ENCODE peak calls at places on chromosomes 13 and 19, in four cellular contexts. G, H, A and F are unnamed samples.

GRCh38 chr13:43167058-43167457 is 143.7 kb downstream of the DNAJC15 start:
- DNase-seq in G (no peak), H (no peak), A (no peak), F (no peak)

GRCh38 chr13:52599037-52599852 is 43.0 kb upstream of the HNRNPA1L2 start:
- DNase-seq in G (no peak), H (no peak), A (no peak), F (no peak)

GRCh38 chr19:28880735-28881401 is 332.1 kb downstream of the UQCRFS1 start:
- DNase-seq in G (no peak), H (no peak), A (no peak), F (no peak)

GRCh38 chr19:7263066-7263465 is 31.1 kb downstream of the INSR start:
- DNase-seq in G (no peak), H (no peak), A (no peak), F (no peak)

GRCh38 chr19:29645911-29646310 is 19.4 kb upstream of the PLEKHF1 start:
- DNase-seq in G (no peak), H (peak; percentile 27), A (no peak), F (no peak)

GRCh38 chr19:53076984-53077383 is 26.2 kb downstream of the ZNF160 start:
- DNase-seq in G (peak; percentile 72), H (peak; percentile 14), A (no peak), F (peak; percentile 20)

GRCh38 chr19:18833849-18834643 is 2.3 kb downstream of the UPF1 start:
- DNase-seq in G (no peak), H (peak; percentile 53), A (no peak), F (no peak)

GRCh38 chr13:67023088-67023893 is 206.8 kb downstream of the PCDH9 start:
- DNase-seq in G (no peak), H (no peak), A (no peak), F (peak; percentile 5)

GRCh38 chr13:75061909-75062308 is 420.1 kb downstream of the TBC1D4 start:
- DNase-seq in G (no peak), H (no peak), A (no peak), F (no peak)

GRCh38 chr13:111166882-111167281 is 51.8 kb downstream of the ARHGEF7 start:
- DNase-seq in G (no peak), H (no peak), A (no peak), F (no peak)

GRCh38 chr19:36604656-36605100 is 435 bp upstream of the ZNF382 start:
- DNase-seq in G (peak; percentile 81), H (peak; percentile 54), A (no peak), F (no peak)

GRCh38 chr13:84745051-84745551 is 862.8 kb upstream of the SLITRK1 start:
- DNase-seq in G (no peak), H (no peak), A (no peak), F (no peak)

GRCh38 chr13:94312511-94313191 is 166.8 kb downstream of the DCT start:
- DNase-seq in G (no peak), H (no peak), A (no peak), F (no peak)

GRCh38 chr19:12052571-12053169 is at the start of gene ZNF878:
- DNase-seq in G (peak; percentile 96), H (peak; percentile 97), A (no peak), F (peak; percentile 79)

GRCh38 chr19:41407271-41407670 is 9.7 kb downstream of the BCKDHA start:
- DNase-seq in G (no peak), H (no peak), A (no peak), F (no peak)

GRCh38 chr19:40560092-40560507 is 16.6 kb upstream of the SHKBP1 start:
- DNase-seq in G (no peak), H (no peak), A (no peak), F (no peak)

GRCh38 chr19:21492932-21493906 is 12.2 kb upstream of the ZNF429 start:
- DNase-seq in G (no peak), H (no peak), A (no peak), F (no peak)

GRCh38 chr13:99371956-99372355 is 64.8 kb upstream of the GPR183 start:
- DNase-seq in G (no peak), H (no peak), A (no peak), F (no peak)

GRCh38 chr19:1843646-1844394 is 4.5 kb downstream of the REXO1 start:
- DNase-seq in G (no peak), H (no peak), A (no peak), F (no peak)

GRCh38 chr13:40061466-40062450 is 406.3 kb downstream of the COG6 start:
- DNase-seq in G (no peak), H (no peak), A (no peak), F (no peak)

GRCh38 chr19:18879579-18880373 is 16.2 kb downstream of the CERS1 start:
- DNase-seq in G (peak; percentile 88), H (no peak), A (peak; percentile 46), F (peak; percentile 96)

GRCh38 chr19:46886546-46887239 is 25.9 kb downstream of the ARHGAP35 start:
- DNase-seq in G (no peak), H (no peak), A (no peak), F (no peak)

GRCh38 chr13:112761701-112762689 is 72.2 kb downstream of the ATP11A start:
- DNase-seq in G (no peak), H (no peak), A (no peak), F (peak; percentile 30)

GRCh38 chr13:97018029-97018819 is 23.9 kb upstream of the OXGR1 start:
- DNase-seq in G (peak; percentile 41), H (peak; percentile 36), A (peak; percentile 52), F (peak; percentile 17)

GRCh38 chr13:71618154-71618553 is 248.8 kb downstream of the DACH1 start:
- DNase-seq in G (no peak), H (no peak), A (no peak), F (no peak)

GRCh38 chr13:33787051-33787591 is 30.8 kb upstream of the RFC3 start:
- DNase-seq in G (peak; percentile 25), H (no peak), A (no peak), F (no peak)

GRCh38 chr19:47227347-47228167 is 3.4 kb downstream of the BBC3 start:
- DNase-seq in G (peak; percentile 77), H (peak; percentile 88), A (peak; percentile 87), F (peak; percentile 97)

GRCh38 chr13:46152627-46153328 is 29.2 kb downstream of the LCP1 start:
- DNase-seq in G (no peak), H (peak; percentile 47), A (no peak), F (no peak)

GRCh38 chr19:35841961-35842595 is 10.2 kb downstream of the NPHS1 start:
- DNase-seq in G (no peak), H (no peak), A (no peak), F (no peak)

DNA sequence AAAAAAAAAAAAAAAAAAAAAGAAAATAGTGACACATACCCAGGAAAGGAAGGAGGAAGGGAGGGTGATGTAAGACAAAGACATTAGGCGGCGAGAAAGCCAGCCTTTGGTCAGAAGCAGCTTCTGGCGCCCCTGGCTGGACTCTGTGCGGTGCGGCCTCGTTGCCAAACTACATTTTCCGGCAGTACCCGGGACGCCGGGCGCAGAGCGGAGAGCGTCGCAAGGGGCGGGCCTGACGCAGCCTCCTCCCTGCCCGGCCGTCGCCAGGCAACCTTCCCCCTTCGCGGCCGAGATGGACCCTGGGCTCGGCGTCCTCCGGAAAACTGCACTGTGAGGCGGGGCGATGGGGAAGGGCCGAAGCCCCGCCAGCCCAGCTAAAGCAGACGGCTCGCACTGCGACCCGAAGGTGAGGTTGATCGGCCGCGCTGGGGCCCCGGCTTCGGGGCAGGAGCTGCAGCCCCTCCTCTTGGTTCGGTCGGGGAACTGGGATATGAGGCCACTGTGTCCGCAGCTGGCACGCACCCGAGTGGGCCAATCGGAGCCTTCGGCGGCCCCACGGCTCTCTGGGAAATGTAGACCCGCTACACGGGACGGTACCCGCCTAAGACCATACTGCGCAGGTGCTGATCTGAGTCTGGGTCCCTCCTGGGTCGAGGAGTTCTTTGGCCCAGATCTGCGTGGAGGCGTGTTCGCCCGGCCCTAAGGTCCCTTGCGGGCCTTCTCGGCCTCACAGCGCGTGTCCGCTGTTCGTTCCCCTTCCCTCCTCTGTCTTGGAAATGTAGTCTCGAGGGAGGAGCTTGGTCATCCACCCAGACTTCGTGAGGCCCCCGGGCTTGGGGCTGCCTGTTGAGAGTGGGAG is 2.3 kb upstream of the MZF1 start:
- DNase-seq in G (peak; percentile 89), H (peak; percentile 83), A (peak; percentile 79), F (peak; percentile 87)
- TF ChIP-seq ELF1 in G (peak; percentile 58), H (peak; percentile 64), A (no peak), F (no peak)

GRCh38 chr19:5095568-5095850 is 126.6 kb downstream of the KDM4B start:
- DNase-seq in G (no peak), H (no peak), A (no peak), F (no peak)

GRCh38 chr19:5096536-5096935 is 127.6 kb downstream of the KDM4B start:
- DNase-seq in G (no peak), H (no peak), A (no peak), F (no peak)

GRCh38 chr19:5093953-5094718 is 125.2 kb downstream of the KDM4B start:
- DNase-seq in G (no peak), H (no peak), A (no peak), F (no peak)

GRCh38 chr19:5093297-5093858 is 124.5 kb downstream of the KDM4B start:
- DNase-seq in G (no peak), H (no peak), A (no peak), F (peak; percentile 53)

DNA sequence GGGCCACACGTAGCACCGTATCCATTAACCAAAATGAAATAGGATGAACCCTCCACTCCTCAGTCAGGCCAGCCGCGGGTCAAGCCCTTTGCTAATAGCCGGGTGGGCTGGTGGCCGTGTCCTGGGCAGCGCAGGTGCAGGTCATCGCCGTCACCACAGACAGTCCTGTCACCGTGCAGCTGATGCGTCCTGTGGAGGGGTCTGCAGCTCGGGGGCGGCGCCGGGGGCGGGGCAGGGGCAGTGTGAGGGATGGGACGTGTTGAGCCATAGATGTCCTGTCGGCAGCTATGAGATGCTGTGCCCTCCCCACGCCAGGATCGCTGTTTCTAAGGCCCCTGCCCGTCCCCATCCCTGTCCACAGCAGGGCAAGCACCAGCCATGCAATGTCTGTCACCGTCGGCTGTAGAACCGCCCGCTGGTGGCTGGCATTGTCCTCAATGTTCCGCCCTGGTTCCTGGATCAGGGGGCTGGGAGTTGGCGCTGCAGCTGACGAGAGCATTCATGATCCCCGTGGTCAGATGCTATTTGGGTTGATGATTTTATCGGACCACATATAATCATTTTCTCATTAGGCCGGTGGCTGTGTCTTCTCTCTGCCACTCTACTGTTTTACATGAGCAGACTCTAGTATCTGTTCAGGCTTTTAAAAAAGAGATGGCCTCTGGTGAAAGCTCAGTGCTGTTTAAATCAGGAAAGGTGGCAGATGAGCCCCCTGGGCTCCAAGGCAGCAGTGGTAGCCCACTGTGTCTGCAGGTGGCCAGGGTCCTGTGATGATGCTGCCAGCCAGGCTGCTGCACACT is 126.1 kb downstream of the KDM4B start:
- DNase-seq in G (peak; percentile 90), H (no peak), A (no peak), F (no peak)
- TF ChIP-seq ELF1 in G (no peak), H (no peak), A (no peak), F (no peak)

DNA sequence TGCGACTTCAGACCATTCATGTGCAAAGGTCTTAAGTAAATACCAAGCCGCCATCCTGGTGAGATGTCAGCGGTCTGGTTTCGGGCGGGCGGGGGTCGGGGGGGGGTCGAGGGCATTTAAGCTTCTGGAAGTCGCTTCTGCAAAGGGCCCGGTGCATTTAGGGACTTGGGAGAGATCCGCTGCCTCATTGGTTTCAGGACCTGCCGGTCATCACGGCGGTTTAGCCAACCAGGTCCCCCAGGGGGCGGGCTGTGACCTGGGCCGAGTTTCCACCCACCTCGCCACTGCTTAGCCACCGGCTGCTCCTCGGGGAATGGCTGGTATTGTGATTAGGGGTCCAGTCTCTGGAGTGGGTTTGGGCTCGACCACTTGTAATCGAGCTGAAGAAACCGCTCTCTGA is 7.8 kb downstream of the ANKLE1 start:
- DNase-seq in G (peak; percentile 96), H (no peak), A (peak; percentile 89), F (peak; percentile 94)
- TF ChIP-seq ELF1 in G (no peak), H (no peak), A (no peak), F (no peak)

GRCh38 chr19:752652-753517 is 2.0 kb downstream of the MISP start:
- DNase-seq in G (no peak), H (peak; percentile 92), A (peak; percentile 89), F (peak; percentile 34)
- TF ChIP-seq ELF1 in G (no peak), H (no peak), A (no peak), F (no peak)